ENCODE peak calls at places on chromosomes 13 and 19, in eight cellular contexts. K, B, T, X, O, P, L and H are unnamed samples.

GRCh38 chr19:42388851-42389489 is 1.1 kb downstream of the CNFN start:
- DNase-seq in K (no peak), B (no peak), T (no peak), X (no peak), O (no peak), P (no peak), L (no peak), H (no peak)

GRCh38 chr19:7685546-7686445 is 5.2 kb downstream of the TRAPPC5 start:
- DNase-seq in K (no peak), B (no peak), T (no peak), X (no peak), O (no peak), P (no peak), L (no peak), H (no peak)

GRCh38 chr13:95256086-95256485 is 45.2 kb downstream of the ABCC4 start:
- DNase-seq in K (no peak), B (no peak), T (peak; percentile 95), X (no peak), O (peak; percentile 87), P (peak; percentile 90), L (peak; percentile 58), H (peak; percentile 94)

GRCh38 chr19:18470153-18470552 is 32.2 kb upstream of the ISYNA1 start:
- DNase-seq in K (peak; percentile 77), B (peak; percentile 82), T (no peak), X (peak; percentile 79), O (peak; percentile 37), P (no peak), L (no peak), H (no peak)

GRCh38 chr19:3479177-3479818 is 1.0 kb downstream of the SMIM24 start:
- DNase-seq in K (peak; percentile 96), B (no peak), T (no peak), X (peak; percentile 96), O (peak; percentile 66), P (no peak), L (no peak), H (peak; percentile 5)

GRCh38 chr13:97354808-97355207 is 79.2 kb upstream of the RAP2A start:
- DNase-seq in K (no peak), B (no peak), T (no peak), X (no peak), O (no peak), P (no peak), L (no peak), H (no peak)

GRCh38 chr13:20728579-20729300 is 25.2 kb downstream of the IL17D start:
- DNase-seq in K (no peak), B (no peak), T (no peak), X (no peak), O (no peak), P (no peak), L (no peak), H (peak; percentile 19)

GRCh38 chr13:84651288-84651687 is 769.0 kb upstream of the SLITRK1 start:
- DNase-seq in K (no peak), B (no peak), T (peak; percentile 76), X (no peak), O (no peak), P (peak; percentile 24), L (no peak), H (peak; percentile 65)

GRCh38 chr13:76968041-76968440 is 19.7 kb downstream of the ACOD1 start:
- DNase-seq in K (no peak), B (no peak), T (no peak), X (no peak), O (no peak), P (no peak), L (no peak), H (no peak)

GRCh38 chr13:50360637-50361036 is 345.4 kb downstream of the KCNRG start:
- DNase-seq in K (no peak), B (peak; percentile 67), T (no peak), X (no peak), O (no peak), P (no peak), L (no peak), H (no peak)

GRCh38 chr19:19997656-19998268 is 41.5 kb downstream of the ZNF682 start:
- DNase-seq in K (no peak), B (no peak), T (no peak), X (peak; percentile 81), O (no peak), P (no peak), L (no peak), H (no peak)

GRCh38 chr13:36275190-36276002 is 22.2 kb downstream of the CCDC169 start:
- DNase-seq in K (no peak), B (no peak), T (peak; percentile 82), X (peak; percentile 85), O (peak; percentile 46), P (peak; percentile 34), L (peak; percentile 11), H (peak; percentile 65)

GRCh38 chr13:34942732-34943674 is 933 bp downstream of the NBEA start:
- DNase-seq in K (no peak), B (peak; percentile 78), T (no peak), X (peak; percentile 78), O (peak; percentile 38), P (no peak), L (peak; percentile 3), H (peak; percentile 41)

GRCh38 chr19:4228765-4229178 is 551 bp upstream of the EBI3 start:
- DNase-seq in K (no peak), B (no peak), T (no peak), X (no peak), O (no peak), P (no peak), L (no peak), H (no peak)

GRCh38 chr13:27006519-27007161 is 165.0 kb downstream of the USP12 start:
- DNase-seq in K (no peak), B (peak; percentile 83), T (no peak), X (peak; percentile 55), O (no peak), P (no peak), L (no peak), H (peak; percentile 12)
- TF ChIP-seq CTCF in K (no peak), B (no peak), T (no peak), X (no peak), O (no peak), P (no peak), L (no peak), H (no peak)

GRCh38 chr19:16070366-16070990 is 5.8 kb upstream of the TPM4 start:
- DNase-seq in K (peak; percentile 70), B (peak; percentile 90), T (no peak), X (no peak), O (peak; percentile 84), P (no peak), L (no peak), H (peak; percentile 98)
- TF ChIP-seq CTCF in K (peak; percentile 14), B (no peak), T (no peak), X (no peak), O (no peak), P (no peak), L (no peak), H (no peak)

GRCh38 chr19:35553385-35554000 is 8.1 kb downstream of the TMEM147 start:
- DNase-seq in K (no peak), B (no peak), T (no peak), X (no peak), O (no peak), P (no peak), L (no peak), H (no peak)

GRCh38 chr19:35556846-35557538 is 6.5 kb downstream of the ATP4A start:
- DNase-seq in K (no peak), B (no peak), T (no peak), X (no peak), O (no peak), P (no peak), L (no peak), H (no peak)

GRCh38 chr19:35556025-35556590 is 7.3 kb downstream of the ATP4A start:
- DNase-seq in K (no peak), B (no peak), T (no peak), X (no peak), O (no peak), P (no peak), L (no peak), H (no peak)

GRCh38 chr19:35554076-35554475 is 8.7 kb downstream of the TMEM147 start:
- DNase-seq in K (no peak), B (no peak), T (no peak), X (no peak), O (no peak), P (no peak), L (no peak), H (peak; percentile 2)

GRCh38 chr19:35555301-35556005 is 8.0 kb downstream of the ATP4A start:
- DNase-seq in K (peak; percentile 69), B (no peak), T (peak; percentile 16), X (peak; percentile 84), O (peak; percentile 86), P (no peak), L (no peak), H (peak; percentile 25)
- TF ChIP-seq CTCF in K (peak; percentile 61), B (no peak), T (peak; percentile 36), X (peak; percentile 94), O (peak; percentile 71), P (peak; percentile 24), L (no peak), H (peak; percentile 39)

DNA sequence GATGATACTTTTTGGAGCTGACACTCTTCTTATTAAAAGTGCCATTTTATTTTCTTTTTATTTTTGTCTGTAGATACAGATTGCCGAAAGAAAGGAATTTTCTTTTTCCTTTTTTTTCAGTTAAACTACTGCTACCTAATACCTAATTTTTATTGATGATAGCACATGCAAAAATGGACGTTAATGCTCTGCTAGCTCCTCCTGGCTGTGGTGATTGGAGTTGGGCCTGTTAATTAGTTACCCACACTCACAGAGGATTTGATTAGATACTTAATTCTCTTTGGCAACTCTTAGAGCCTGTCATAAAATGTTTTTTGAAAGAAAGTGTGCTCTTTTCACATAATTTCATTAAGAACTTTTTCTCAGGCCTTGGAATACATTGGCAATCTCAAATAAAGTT is 366.8 kb downstream of the DCT start:
- DNase-seq in K (no peak), B (no peak), T (no peak), X (no peak), O (no peak), P (no peak), L (no peak), H (no peak)
- TF ChIP-seq CTCF in K (no peak), B (no peak), T (peak; percentile 5), X (peak; percentile 51), O (no peak), P (peak; percentile 26), L (no peak), H (no peak)